ENCODE peak calls at places on chromosomes 7 and 10, in eight cellular contexts. D is NCI-H1105 treated with DMSO at 0.1 percent for 48 hours, Z is activated T-cell treated with anti-CD3 and anti-CD28 coated beads for 4 hours, B is left ventricle myocardium inferior, I is astrocyte of the spinal cord, C is NCI-H446 treated with DMSO at 0.1 percent for 48 hours, P is cerebellar cortex, O is posterior vena cava. K is an unnamed sample.
A peak's percentile ranks its signal among the peaks of the same experiment; 100 is the strongest.

GRCh38 chr7:51301806-51302205 is 14.8 kb downstream of the COBL start:
- DNase-seq in D (no peak), Z (no peak), B (no peak), I (no peak), C (no peak), P (no peak), O (no peak), K (no peak)

GRCh38 chr7:102072636-102073209 is 213.9 kb upstream of the SH2B2 start:
- DNase-seq in D (no peak), Z (no peak), B (no peak), I (no peak), C (no peak), P (no peak), O (peak; percentile 16), K (no peak)

GRCh38 chr7:150322114-150322832 is 882 bp upstream of the LRRC61 start:
- DNase-seq in D (peak; percentile 9), Z (peak; percentile 56), B (no peak), I (no peak), C (no peak), P (no peak), O (no peak), K (no peak)

GRCh38 chr7:44068054-44068453 is 2.7 kb upstream of the PGAM2 start:
- DNase-seq in D (peak; percentile 16), Z (no peak), B (no peak), I (no peak), C (no peak), P (no peak), O (peak; percentile 58), K (no peak)

GRCh38 chr10:114304566-114305421 is 65.7 kb downstream of the VWA2 start:
- DNase-seq in D (peak; percentile 51), Z (peak; percentile 25), B (peak; percentile 40), I (no peak), C (no peak), P (peak; percentile 29), O (peak; percentile 81), K (no peak)

GRCh38 chr7:1902231-1902855 is 232.3 kb downstream of the ELFN1 start:
- DNase-seq in D (no peak), Z (no peak), B (no peak), I (no peak), C (no peak), P (no peak), O (peak; percentile 70), K (no peak)

GRCh38 chr7:94216944-94217461 is 177.7 kb upstream of the COL1A2 start:
- DNase-seq in D (no peak), Z (no peak), B (no peak), I (peak; percentile 14), C (no peak), P (no peak), O (no peak), K (no peak)

GRCh38 chr10:53841746-53842145 is 959.3 kb downstream of the PCDH15 start:
- DNase-seq in D (no peak), Z (no peak), B (no peak), I (no peak), C (no peak), P (no peak), O (no peak), K (no peak)

GRCh38 chr10:29534590-29534989 is 100.2 kb downstream of the SVIL start:
- DNase-seq in D (no peak), Z (no peak), B (no peak), I (no peak), C (no peak), P (no peak), O (no peak), K (peak; percentile 9)

GRCh38 chr7:7424151-7424873 is 111.4 kb downstream of the COL28A1 start:
- DNase-seq in D (peak; percentile 79), Z (peak; percentile 19), B (peak; percentile 35), I (peak; percentile 75), C (peak; percentile 42), P (peak; percentile 79), O (no peak), K (peak; percentile 90)

GRCh38 chr7:131897016-131897789 is 340.8 kb upstream of the PODXL start:
- DNase-seq in D (no peak), Z (no peak), B (no peak), I (peak; percentile 95), C (peak; percentile 32), P (no peak), O (no peak), K (no peak)

GRCh38 chr10:69640196-69640980 is 10.3 kb downstream of the FAM241B start:
- DNase-seq in D (no peak), Z (no peak), B (no peak), I (peak; percentile 19), C (no peak), P (peak; percentile 72), O (peak; percentile 66), K (no peak)

GRCh38 chr7:115271332-115272235 is 349.7 kb downstream of the MDFIC start:
- DNase-seq in D (no peak), Z (no peak), B (no peak), I (peak; percentile 85), C (no peak), P (no peak), O (no peak), K (no peak)

GRCh38 chr10:14439451-14440259 is 108.9 kb upstream of the FRMD4A start:
- DNase-seq in D (no peak), Z (no peak), B (no peak), I (no peak), C (no peak), P (peak; percentile 79), O (no peak), K (no peak)

GRCh38 chr10:107727762-107728317 is 563.3 kb upstream of the SORCS1 start:
- DNase-seq in D (peak; percentile 23), Z (no peak), B (no peak), I (peak; percentile 16), C (no peak), P (no peak), O (no peak), K (no peak)